ENCODE peak calls at places on chromosomes 7 and 10, in five cellular contexts. A is A549, C is stomach, O is HCT116, T is H54. V is an unnamed sample.

GRCh38 chr7:151115836-151116418 is 29.7 kb downstream of the AGAP3 start:
- DNase-seq in O (peak; percentile 81), T (no peak), C (peak; percentile 81), A (no peak), V (no peak)

GRCh38 chr7:76428868-76429805 is 4.4 kb downstream of the ZP3 start:
- DNase-seq in C (no peak), T (no peak), A (no peak), O (no peak), V (no peak)

GRCh38 chr10:24435374-24435773 is 226.4 kb downstream of the KIAA1217 start:
- DNase-seq in O (no peak), C (no peak), A (no peak), T (no peak), V (no peak)

GRCh38 chr10:102342958-102343357 is 52.5 kb upstream of the NFKB2 start:
- DNase-seq in C (no peak), O (no peak), T (peak; percentile 53), A (no peak), V (no peak)

GRCh38 chr7:117251687-117252086 is 71.2 kb downstream of the WNT2 start:
- DNase-seq in T (no peak), C (no peak), O (no peak), A (no peak), V (no peak)

GRCh38 chr7:151080091-151080521 is 503 bp downstream of the FASTK start:
- DNase-seq in O (no peak), A (no peak), T (no peak), C (no peak), V (no peak)

GRCh38 chr10:31759124-31759798 is 169.4 kb downstream of the ARHGAP12 start:
- DNase-seq in C (peak; percentile 67), A (peak; percentile 71), T (no peak), O (peak; percentile 85), V (peak; percentile 42)

GRCh38 chr7:90312745-90313144 is 8.4 kb downstream of the FAM237B start:
- DNase-seq in O (no peak), C (no peak), A (no peak), T (no peak), V (no peak)

GRCh38 chr10:56298941-56299340 is 62.1 kb downstream of the ZWINT start:
- DNase-seq in A (no peak), O (no peak), C (no peak), T (no peak), V (no peak)

GRCh38 chr7:67588631-67589030 is 592.0 kb downstream of the TYW1 start:
- DNase-seq in C (no peak), A (no peak), O (no peak), T (no peak), V (no peak)

GRCh38 chr7:91636129-91636724 is 244.3 kb downstream of the MTERF1 start:
- DNase-seq in O (peak; percentile 32), T (no peak), C (no peak), A (no peak), V (no peak)

GRCh38 chr7:140489021-140489349 is 9.7 kb upstream of the MKRN1 start:
- DNase-seq in C (no peak), A (no peak), T (no peak), O (no peak), V (no peak)

GRCh38 chr10:535051-535450 is 154.4 kb downstream of the DIP2C start:
- DNase-seq in T (no peak), C (no peak), A (no peak), O (no peak), V (no peak)

DNA sequence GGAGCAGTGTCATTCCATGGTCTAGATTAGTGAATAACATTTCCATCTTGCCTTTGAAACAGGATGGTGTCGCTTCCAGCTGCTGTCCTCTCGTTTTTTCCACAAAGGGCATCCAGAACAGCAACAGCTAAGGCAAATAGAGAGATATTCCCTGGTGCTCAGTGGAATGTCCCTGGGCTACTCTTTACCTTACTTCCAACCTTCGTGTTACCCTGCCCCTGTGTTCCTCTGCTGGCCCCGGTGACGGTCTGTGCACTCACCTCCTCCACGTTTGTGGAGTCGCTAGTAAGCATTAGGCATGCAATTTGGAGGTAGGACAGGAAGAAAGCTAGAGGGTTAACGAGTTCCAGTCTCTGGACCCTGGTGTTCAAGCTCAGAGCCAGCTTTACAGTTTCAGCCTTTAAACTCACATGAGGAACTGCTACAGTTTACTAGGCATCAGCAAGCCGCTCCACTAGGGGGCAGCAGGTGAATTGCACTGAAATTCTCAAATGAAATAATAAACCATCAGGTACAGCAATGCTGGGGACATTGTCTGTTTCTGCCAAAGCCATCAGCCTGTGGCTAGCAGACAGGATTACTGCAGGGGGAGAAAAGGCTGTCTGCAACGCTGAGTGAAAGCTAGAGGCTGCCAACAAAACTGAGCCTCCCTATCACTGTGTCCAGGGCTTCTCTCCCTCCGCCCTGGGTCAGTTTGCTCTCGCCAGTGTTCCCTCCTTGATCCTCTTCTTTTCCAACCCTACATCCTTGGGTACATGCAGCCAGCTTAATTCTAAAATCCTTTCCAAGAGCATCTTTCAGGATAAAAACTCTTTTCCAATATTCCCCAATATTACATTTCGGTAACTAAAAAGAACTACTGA is 9.0 kb downstream of the MRPL32 start:
- DNase-seq in O (peak; percentile 51), T (peak; percentile 71), C (peak; percentile 81), A (peak; percentile 69), V (no peak)
- TF ChIP-seq POLR2A in O (no peak), T (no peak), C (no peak), A (no peak), V (no peak)

DNA sequence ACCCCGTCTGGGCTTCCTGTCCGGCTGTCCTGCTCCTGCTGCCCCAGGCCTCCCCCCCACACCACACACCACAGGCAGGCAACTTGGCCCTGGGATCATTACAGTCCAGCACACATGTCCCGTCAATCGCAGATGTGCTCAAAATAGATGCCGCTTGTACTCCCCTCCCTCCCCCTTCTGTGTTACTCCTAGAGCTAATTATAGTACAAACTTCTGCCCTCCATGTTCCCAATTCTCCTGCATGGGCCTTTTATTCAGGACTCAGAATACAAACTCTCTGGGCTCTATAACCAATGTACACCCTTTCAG is at the start of gene SYNPO2L:
- DNase-seq in C (no peak), O (no peak), T (no peak), A (no peak), V (no peak)
- TF ChIP-seq POLR2A in C (no peak), O (no peak), T (no peak), A (no peak), V (no peak)

GRCh38 chr10:126580873-126581647 is 89.4 kb downstream of the C10orf90 start:
- DNase-seq in C (no peak), O (no peak), A (no peak), T (no peak), V (no peak)
- TF ChIP-seq POLR2A in C (no peak), O (no peak), A (no peak), T (no peak), V (no peak)

GRCh38 chr10:61899663-61899996 is 1.9 kb upstream of the ARID5B start:
- DNase-seq in C (no peak), A (no peak), T (no peak), O (no peak), V (no peak)

GRCh38 chr10:61901829-61902447 is 439 bp downstream of the ARID5B start:
- DNase-seq in O (no peak), T (no peak), C (no peak), A (peak; percentile 51), V (no peak)

GRCh38 chr10:61899045-61899444 is 2.5 kb upstream of the ARID5B start:
- DNase-seq in A (no peak), T (no peak), C (no peak), O (no peak), V (no peak)

GRCh38 chr10:61900829-61901783 is at the start of gene ARID5B:
- DNase-seq in C (peak; percentile 68), O (peak; percentile 68), A (peak; percentile 83), T (no peak), V (no peak)

GRCh38 chr10:61899997-61900828 is 1.3 kb upstream of the ARID5B start:
- DNase-seq in A (peak; percentile 34), O (no peak), C (peak; percentile 66), T (no peak), V (peak; percentile 33)
- TF ChIP-seq POLR2A in A (no peak), O (no peak), C (no peak), T (peak; percentile 23), V (peak; percentile 88)

GRCh38 chr7:100220833-100221718 is 1.3 kb downstream of the PVRIG start:
- DNase-seq in C (peak; percentile 34), T (no peak), O (no peak), A (no peak), V (peak; percentile 60)

GRCh38 chr7:100222445-100223132 is 2.8 kb downstream of the PVRIG start:
- DNase-seq in A (no peak), C (no peak), T (no peak), O (no peak), V (no peak)

GRCh38 chr7:100221767-100222444 is 2.2 kb downstream of the PVRIG start:
- DNase-seq in T (no peak), C (no peak), O (no peak), A (no peak), V (no peak)

GRCh38 chr7:100215895-100216294 is 3.9 kb upstream of the PVRIG start:
- DNase-seq in A (no peak), T (no peak), C (peak; percentile 44), O (no peak), V (no peak)

DNA sequence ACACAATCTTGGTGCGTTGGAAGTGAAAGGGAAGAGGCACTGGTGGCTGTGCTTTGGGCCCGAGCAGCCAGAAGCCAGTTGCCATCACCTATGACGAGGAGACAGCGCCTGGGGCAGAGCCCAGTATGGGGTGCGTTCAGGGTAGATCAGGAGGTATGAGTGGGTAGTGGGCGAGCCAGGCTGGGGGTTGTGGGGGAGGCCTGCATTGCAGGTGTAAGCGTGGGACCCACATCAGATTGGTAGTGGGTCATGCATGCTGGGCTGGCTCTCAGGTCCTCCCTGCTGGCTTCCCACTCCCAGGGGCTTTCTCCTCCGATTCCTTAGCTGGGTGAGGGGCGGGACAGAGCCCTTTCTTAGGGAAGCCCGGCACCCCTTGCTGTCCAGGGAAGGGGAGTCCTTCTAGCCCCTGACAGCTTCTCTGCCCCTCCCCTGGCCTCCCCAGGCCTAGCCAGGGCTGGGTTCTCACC is 445 bp upstream of the PVRIG start:
- DNase-seq in O (no peak), A (no peak), T (no peak), C (no peak), V (no peak)
- TF ChIP-seq POLR2A in O (no peak), A (no peak), T (no peak), C (no peak), V (no peak)

V was measured in GM12892.